ENCODE peak calls at places on chromosomes 2 and 18, in four cellular contexts. G is stimulated activated effector memory CD8-positive, alpha-beta T cell treated with anti-CD3 and anti-CD28 coated beads, Interleukin-12 subunit alpha, Interleukin-12 subunit beta, amount 100 ng/mL, for 72 hours; T is activated naive CD8-positive, alpha-beta T cell treated with anti-CD3 and anti-CD28 coated beads, Interleukin-2, amount 50 U/mL, for 24 hours; Y is right lobe of liver. U is an unnamed sample.

GRCh38 chr2:205675861-205676516 is 6.3 kb upstream of the NRP2 start:
- ATAC-seq in G (no peak), T (no peak), Y (peak; percentile 79), U (peak; percentile 71)

GRCh38 chr2:68417931-68418330 is 49.2 kb downstream of the FBXO48 start:
- ATAC-seq in G (peak; percentile 81), T (no peak), Y (no peak), U (no peak)

GRCh38 chr18:58202406-58202730 is 158.3 kb downstream of the NEDD4L start:
- ATAC-seq in G (no peak), T (no peak), Y (peak; percentile 57), U (peak; percentile 95)

GRCh38 chr18:3224223-3224622 is 4.5 kb upstream of the MYOM1 start:
- ATAC-seq in G (no peak), T (no peak), Y (no peak), U (no peak)

GRCh38 chr18:67243799-67244587 is 272.5 kb downstream of the DSEL start:
- ATAC-seq in G (peak; percentile 47), T (no peak), Y (peak; percentile 21), U (peak; percentile 74)

GRCh38 chr2:197847666-197848401 is 43.4 kb downstream of the PLCL1 start:
- ATAC-seq in G (peak; percentile 65), T (peak; percentile 84), Y (no peak), U (no peak)

GRCh38 chr2:221389909-221390308 is 182.2 kb downstream of the EPHA4 start:
- ATAC-seq in G (no peak), T (no peak), Y (no peak), U (no peak)

GRCh38 chr18:63881851-63882250 is 5.7 kb upstream of the SERPINB2 start:
- ATAC-seq in G (peak; percentile 77), T (peak; percentile 61), Y (no peak), U (no peak)

GRCh38 chr2:43531251-43531650 is 64.6 kb downstream of the THADA start:
- ATAC-seq in G (no peak), T (no peak), Y (no peak), U (no peak)

GRCh38 chr2:15142069-15142689 is 419.0 kb downstream of the NBAS start:
- ATAC-seq in G (peak; percentile 99), T (peak; percentile 99), Y (peak; percentile 35), U (no peak)

GRCh38 chr2:64924178-64924934 is 64.8 kb upstream of the SLC1A4 start:
- ATAC-seq in G (no peak), T (no peak), Y (no peak), U (no peak)

GRCh38 chr18:10012526-10012925 is 98.7 kb downstream of the VAPA start:
- ATAC-seq in G (no peak), T (no peak), Y (no peak), U (no peak)

GRCh38 chr2:75403991-75404428 is 156.7 kb downstream of the EVA1A start:
- ATAC-seq in G (peak; percentile 62), T (peak; percentile 57), Y (peak; percentile 82), U (peak; percentile 94)

GRCh38 chr2:197256021-197256420 is 54.6 kb downstream of the ANKRD44 start:
- ATAC-seq in G (no peak), T (no peak), Y (no peak), U (peak; percentile 41)

GRCh38 chr2:238130696-238131628 is 7.5 kb upstream of the KLHL30 start:
- ATAC-seq in G (no peak), T (no peak), Y (no peak), U (no peak)

GRCh38 chr2:151857650-151858049 is 29.4 kb upstream of the ARL5A start:
- ATAC-seq in G (peak; percentile 34), T (no peak), Y (no peak), U (no peak)

GRCh38 chr2:20196053-20196880 is 28.7 kb downstream of the SDC1 start:
- ATAC-seq in G (no peak), T (no peak), Y (peak; percentile 69), U (no peak)

GRCh38 chr18:32213693-32214092 is 23.9 kb downstream of the MEP1B start:
- ATAC-seq in G (no peak), T (no peak), Y (peak; percentile 92), U (no peak)

GRCh38 chr2:26245810-26246209 is 1.1 kb downstream of the HADHB start:
- ATAC-seq in G (peak; percentile 76), T (peak; percentile 25), Y (no peak), U (no peak)

GRCh38 chr2:50535971-50536759 is 495.8 kb downstream of the NRXN1 start:
- ATAC-seq in G (no peak), T (no peak), Y (no peak), U (peak; percentile 47)

GRCh38 chr2:8234757-8235374 is 447.0 kb upstream of the ID2 start:
- ATAC-seq in G (no peak), T (no peak), Y (no peak), U (no peak)

GRCh38 chr2:23485261-23485660 is 100.3 kb downstream of the KLHL29 start:
- ATAC-seq in G (no peak), T (no peak), Y (no peak), U (no peak)

GRCh38 chr2:241680827-241681599 is 5.6 kb downstream of the DTYMK start:
- ATAC-seq in G (no peak), T (peak; percentile 7), Y (peak; percentile 95), U (peak; percentile 94)

GRCh38 chr2:226489765-226490164 is 309.9 kb downstream of the IRS1 start:
- ATAC-seq in G (peak; percentile 78), T (peak; percentile 65), Y (no peak), U (peak; percentile 90)

U was measured in SK-N-SH treated with all-trans-retinoic acid at 6 μM for 48 hours.